ENCODE peak calls at places on chromosomes 11 and 22, in four cellular contexts. E, A, H and V are unnamed samples.
A peak's percentile ranks its signal among the peaks of the same experiment; 100 is the strongest.

GRCh38 chr11:126115253-126115540 is 52.5 kb upstream of the CDON start:
- DNase-seq in E (peak; percentile 71), A (no peak), H (peak; percentile 80), V (peak; percentile 47)

GRCh38 chr22:20013382-20013871 is 3.2 kb downstream of the ARVCF start:
- DNase-seq in E (peak; percentile 74), A (peak; percentile 43), H (peak; percentile 44), V (peak; percentile 43)

GRCh38 chr11:119108151-119108856 is 1.2 kb downstream of the C2CD2L start:
- DNase-seq in E (peak; percentile 57), A (peak; percentile 13), H (peak; percentile 60), V (peak; percentile 72)

GRCh38 chr11:102487214-102487613 is 34.6 kb upstream of the TMEM123 start:
- DNase-seq in E (no peak), A (no peak), H (no peak), V (no peak)

GRCh38 chr11:74822187-74822586 is 73.5 kb downstream of the RNF169 start:
- DNase-seq in E (no peak), A (no peak), H (no peak), V (no peak)

GRCh38 chr11:1453611-1454386 is 32.8 kb downstream of the MOB2 start:
- DNase-seq in E (no peak), A (no peak), H (peak; percentile 77), V (peak; percentile 69)

GRCh38 chr11:115222863-115223530 is 281.2 kb downstream of the CADM1 start:
- DNase-seq in E (no peak), A (no peak), H (no peak), V (no peak)

GRCh38 chr11:55942785-55943392 is 6.7 kb upstream of the OR5I1 start:
- DNase-seq in E (peak; percentile 35), A (no peak), H (no peak), V (no peak)